ENCODE peak calls at places on chromosomes 16 and 17, in five cellular contexts. P is stimulated activated CD4-positive, alpha-beta T cell treated with anti-CD3 and anti-CD28 coated beads, Interleukin-15, amount 100 ng/mL, for 1 hour; V is putamen; N is T-helper 1 cell; L is SHP77. J is an unnamed sample.

GRCh38 chr17:44260296-44260695 is 7.6 kb downstream of the SLC4A1 start:
- DNase-seq in P (no peak), V (no peak), N (no peak), L (no peak), J (no peak)

GRCh38 chr17:31573047-31573446 is 181.6 kb downstream of the RAB11FIP4 start:
- DNase-seq in P (no peak), V (no peak), N (no peak), L (no peak), J (no peak)

GRCh38 chr16:56657555-56658430 is at the start of gene MT1F:
- DNase-seq in P (peak), V (no peak), N (peak), L (no peak), J (peak)

GRCh38 chr17:27846042-27846655 is 45.8 kb upstream of the NOS2 start:
- DNase-seq in P (no peak), V (no peak), N (peak), L (no peak), J (no peak)

GRCh38 chr17:68125471-68125870 is 89.9 kb downstream of the KPNA2 start:
- DNase-seq in P (no peak), V (no peak), N (no peak), L (no peak), J (no peak)

GRCh38 chr17:18986541-18987229 is 17.9 kb downstream of the FAM83G start:
- DNase-seq in P (no peak), V (no peak), N (no peak), L (no peak), J (no peak)

GRCh38 chr17:51461578-51462004 is 201.2 kb downstream of the UTP18 start:
- DNase-seq in P (peak), V (peak), N (peak), L (peak), J (peak)

GRCh38 chr17:63842173-63842539 is 329 bp downstream of the SMARCD2 start:
- DNase-seq in P (no peak), V (no peak), N (no peak), L (no peak), J (no peak)

GRCh38 chr17:71828182-71828596 is 292.6 kb upstream of the SOX9 start:
- DNase-seq in P (no peak), V (peak), N (no peak), L (no peak), J (peak)

GRCh38 chr16:380837-381787 is 666 bp downstream of the PGAP6 start:
- DNase-seq in P (no peak), V (no peak), N (no peak), L (no peak), J (no peak)

GRCh38 chr16:24073321-24073720 is 182.8 kb upstream of the CACNG3 start:
- DNase-seq in P (no peak), V (no peak), N (no peak), L (no peak), J (no peak)

GRCh38 chr17:63698886-63699637 is 863 bp downstream of the LIMD2 start:
- DNase-seq in P (peak), V (no peak), N (peak), L (no peak), J (no peak)

GRCh38 chr17:29158515-29159275 is 21.5 kb downstream of the MYO18A start:
- DNase-seq in P (no peak), V (no peak), N (no peak), L (no peak), J (no peak)

GRCh38 chr17:62045517-62045916 is 19.6 kb downstream of the MED13 start:
- DNase-seq in P (no peak), V (no peak), N (no peak), L (no peak), J (no peak)

GRCh38 chr17:27379863-27380533 is 76.2 kb upstream of the KSR1 start:
- DNase-seq in P (no peak), V (peak), N (no peak), L (peak), J (peak)

GRCh38 chr17:37744961-37745800 is at the start of gene HNF1B:
- DNase-seq in P (no peak), V (no peak), N (no peak), L (no peak), J (no peak)

GRCh38 chr16:71594000-71594646 is 17.2 kb upstream of the TAT start:
- DNase-seq in P (no peak), V (no peak), N (no peak), L (no peak), J (no peak)

GRCh38 chr17:80722656-80723055 is 178.0 kb downstream of the RPTOR start:
- DNase-seq in P (no peak), V (no peak), N (no peak), L (no peak), J (no peak)

GRCh38 chr17:4948997-4949320 is 629 bp upstream of the PFN1 start:
- DNase-seq in P (peak), V (no peak), N (peak), L (peak), J (peak)

GRCh38 chr16:88731699-88732098 is 25.4 kb downstream of the CTU2 start:
- DNase-seq in P (no peak), V (no peak), N (no peak), L (no peak), J (no peak)

GRCh38 chr16:4927661-4928060 is 9.3 kb downstream of the PPL start:
- DNase-seq in P (no peak), V (no peak), N (no peak), L (no peak), J (no peak)